ENCODE peak calls at places on chromosomes 13 and 19, in five cellular contexts. B is left ventricle myocardium inferior, F is cardiac muscle cell, X is psoas muscle, J is GM23338. S is an unnamed sample.

GRCh38 chr13:49936943-49937273 is 768 bp upstream of the SPRYD7 start:
- DNase-seq in B (no peak), F (no peak), X (no peak), J (peak; percentile 60), S (no peak)

GRCh38 chr19:48558018-48558684 is 6.2 kb downstream of the SULT2B1 start:
- DNase-seq in B (no peak), F (no peak), X (peak; percentile 36), J (peak; percentile 87), S (no peak)

GRCh38 chr13:107867701-107868661 is 347.4 kb downstream of the LIG4 start:
- DNase-seq in B (no peak), F (peak; percentile 70), X (no peak), J (peak; percentile 83), S (no peak)

GRCh38 chr13:40564342-40564997 is 102.0 kb downstream of the FOXO1 start:
- DNase-seq in B (no peak), F (no peak), X (no peak), J (no peak), S (no peak)

GRCh38 chr13:24892844-24893243 is 128.9 kb downstream of the RNF17 start:
- DNase-seq in B (no peak), F (no peak), X (no peak), J (no peak), S (no peak)

GRCh38 chr13:107799001-107799400 is 416.3 kb downstream of the LIG4 start:
- DNase-seq in B (no peak), F (no peak), X (no peak), J (no peak), S (no peak)

GRCh38 chr13:99392126-99392805 is 85.1 kb upstream of the GPR183 start:
- DNase-seq in B (no peak), F (no peak), X (no peak), J (no peak), S (no peak)

GRCh38 chr19:57511484-57511883 is 11.7 kb downstream of the ZNF773 start:
- DNase-seq in B (no peak), F (no peak), X (no peak), J (no peak), S (no peak)

GRCh38 chr13:97935071-97935470 is 18.4 kb upstream of the IPO5 start:
- DNase-seq in B (no peak), F (no peak), X (no peak), J (no peak), S (no peak)

GRCh38 chr19:44552324-44552723 is 22.8 kb upstream of the CEACAM20 start:
- DNase-seq in B (no peak), F (peak; percentile 14), X (no peak), J (peak; percentile 87), S (no peak)

GRCh38 chr19:18848860-18849661 is 17.3 kb downstream of the UPF1 start:
- DNase-seq in B (peak; percentile 79), F (no peak), X (peak; percentile 76), J (no peak), S (no peak)

GRCh38 chr19:47506459-47506858 is 8.4 kb downstream of the NAPA start:
- DNase-seq in B (no peak), F (no peak), X (no peak), J (no peak), S (no peak)

GRCh38 chr19:54485846-54486245 is 12.8 kb upstream of the CDC42EP5 start:
- DNase-seq in B (no peak), F (no peak), X (no peak), J (no peak), S (no peak)

GRCh38 chr19:13819242-13819641 is 24.0 kb downstream of the ZSWIM4 start:
- DNase-seq in B (no peak), F (no peak), X (no peak), J (no peak), S (no peak)

GRCh38 chr19:19514215-19514633 is 1.1 kb downstream of the TSSK6 start:
- DNase-seq in B (peak; percentile 84), F (no peak), X (peak; percentile 74), J (no peak), S (no peak)

GRCh38 chr19:1761528-1762242 is 8.4 kb downstream of the ONECUT3 start:
- DNase-seq in B (no peak), F (no peak), X (no peak), J (no peak), S (no peak)

GRCh38 chr19:35059006-35059798 is 17.7 kb downstream of the HPN start:
- DNase-seq in B (no peak), F (no peak), X (no peak), J (peak; percentile 42), S (no peak)

GRCh38 chr19:16369664-16370576 is 45.3 kb downstream of the KLF2 start:
- DNase-seq in B (no peak), F (no peak), X (no peak), J (no peak), S (no peak)

GRCh38 chr13:106649495-106649894 is 81.6 kb upstream of the ARGLU1 start:
- DNase-seq in B (no peak), F (no peak), X (no peak), J (no peak), S (no peak)

GRCh38 chr19:52331757-52332156 is 4.3 kb upstream of the ZNF610 start:
- DNase-seq in B (no peak), F (no peak), X (no peak), J (no peak), S (no peak)

GRCh38 chr19:52336117-52336811 is at the start of gene ZNF610:
- DNase-seq in B (peak; percentile 92), F (peak; percentile 90), X (peak; percentile 89), J (peak; percentile 88), S (peak; percentile 28)

GRCh38 chr19:52335768-52336116 is 301 bp upstream of the ZNF610 start:
- DNase-seq in B (no peak), F (no peak), X (no peak), J (no peak), S (no peak)

DNA sequence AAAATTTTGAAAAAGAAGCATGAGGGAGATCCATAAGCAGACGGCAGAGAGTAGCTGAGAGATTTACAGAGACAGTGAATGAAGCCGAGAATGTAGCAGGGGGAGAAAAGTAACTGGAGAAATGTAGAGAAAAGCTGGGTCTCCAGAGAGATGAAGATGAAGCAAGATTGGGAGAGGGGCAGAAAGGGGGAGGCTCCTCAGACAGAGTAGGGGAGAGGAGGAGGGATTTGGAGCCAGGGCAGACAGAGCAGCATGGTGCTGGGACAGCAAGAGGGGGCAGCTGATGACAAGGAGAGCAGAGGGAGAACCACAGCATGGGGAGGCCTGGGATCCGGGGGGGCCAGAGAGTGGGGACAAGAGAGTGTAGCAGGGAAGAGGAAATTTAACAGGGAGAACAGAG is 933 bp downstream of the ZNF610 start:
- DNase-seq in B (no peak), F (no peak), X (no peak), J (peak; percentile 30), S (no peak)
- H3K4me3 ChIP-seq in B (peak overlapping the region; percentile 82), F (peak overlapping the region; percentile 70), X (peak overlapping the region; percentile 77), J (peak overlapping the region; percentile 93), S (peak overlapping the region; percentile 73)

DNA sequence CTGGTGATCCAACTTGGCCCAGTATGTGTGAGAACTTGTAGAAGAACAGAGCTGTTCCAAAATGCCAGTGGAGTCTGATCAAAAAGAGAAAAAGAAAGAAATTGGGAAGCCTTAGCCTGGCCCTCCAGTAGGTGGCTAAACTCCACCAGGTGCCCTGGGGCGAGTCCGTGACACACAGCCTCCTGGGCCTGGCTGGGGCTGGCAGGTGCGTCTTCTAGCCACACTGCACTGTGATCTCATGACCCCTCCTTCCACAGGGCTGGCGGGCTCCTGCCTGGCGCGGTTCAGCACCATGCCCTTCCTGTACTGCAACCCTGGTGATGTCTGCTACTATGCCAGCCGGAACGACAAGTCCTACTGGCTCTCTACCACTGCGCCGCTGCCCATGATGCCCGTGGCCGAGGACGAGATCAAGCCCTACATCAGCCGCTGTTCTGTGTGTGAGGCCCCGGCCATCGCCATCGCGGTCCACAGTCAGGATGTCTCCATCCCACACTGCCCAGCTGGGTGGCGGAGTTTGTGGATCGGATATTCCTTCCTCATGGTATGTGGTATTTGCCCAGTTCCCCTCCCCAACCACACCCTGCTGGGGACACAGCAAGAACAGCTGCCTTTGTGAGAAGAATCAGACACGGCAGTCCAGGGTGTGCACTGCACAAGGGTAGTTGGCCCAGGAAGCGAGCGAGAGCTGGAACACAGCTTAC is 53.7 kb downstream of the RAB20 start:
- DNase-seq in B (peak; percentile 63), F (no peak), X (no peak), J (no peak), S (no peak)
- TF ChIP-seq CTCF in B (peak; percentile 41), F (peak; percentile 4), X (no peak), J (no peak), S (no peak)

GRCh38 chr19:8460516-8461298 is 15.9 kb downstream of the HNRNPM start:
- DNase-seq in B (no peak), F (no peak), X (no peak), J (no peak), S (no peak)

GRCh38 chr19:8457802-8458201 is 13.0 kb downstream of the HNRNPM start:
- DNase-seq in B (no peak), F (no peak), X (no peak), J (no peak), S (no peak)

GRCh38 chr19:8458380-8458779 is 13.6 kb downstream of the HNRNPM start:
- DNase-seq in B (no peak), F (no peak), X (no peak), J (no peak), S (no peak)

GRCh38 chr19:8459520-8460260 is 14.9 kb downstream of the HNRNPM start:
- DNase-seq in B (no peak), F (no peak), X (no peak), J (no peak), S (peak; percentile 59)

DNA sequence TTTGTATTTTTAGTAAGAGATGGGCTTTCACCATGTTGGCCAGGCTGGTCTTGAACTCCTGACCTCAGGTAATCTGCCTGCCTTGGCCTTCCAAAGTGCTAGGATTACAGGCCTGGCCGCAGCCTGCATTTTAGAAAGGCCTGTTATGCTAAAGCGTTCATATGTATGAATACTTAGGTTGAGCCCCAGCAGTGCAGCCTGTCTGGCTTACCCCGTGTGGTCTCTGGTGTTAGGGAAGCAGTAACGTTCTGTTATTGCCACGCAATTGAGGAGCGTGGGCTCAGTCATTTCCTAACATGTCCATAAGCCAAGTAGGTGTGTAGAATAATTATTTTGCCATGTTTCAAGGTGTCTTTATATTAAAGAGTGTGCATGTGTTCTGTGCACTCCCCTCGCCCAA is 14.3 kb downstream of the HNRNPM start:
- DNase-seq in B (no peak), F (no peak), X (no peak), J (no peak), S (no peak)
- H3K36me3 ChIP-seq in B (peaks cover 33% of the 10 kb centered on the region), F (peaks cover 18% of the 10 kb centered on the region), X (peaks cover 25% of the 10 kb centered on the region), J (peaks cover 24% of the 10 kb centered on the region), S (peaks cover 8% of the 10 kb centered on the region)

GRCh38 chr13:111048387-111048786 is 66.7 kb upstream of the ARHGEF7 start:
- DNase-seq in B (no peak), F (no peak), X (no peak), J (no peak), S (no peak)

GRCh38 chr13:111051041-111051440 is 64.1 kb upstream of the ARHGEF7 start:
- DNase-seq in B (no peak), F (no peak), X (no peak), J (no peak), S (no peak)

GRCh38 chr13:111049791-111050538 is 65.1 kb upstream of the ARHGEF7 start:
- DNase-seq in B (no peak), F (peak; percentile 11), X (peak; percentile 41), J (peak; percentile 66), S (no peak)

GRCh38 chr13:111051656-111052232 is 63.4 kb upstream of the ARHGEF7 start:
- DNase-seq in B (no peak), F (no peak), X (no peak), J (no peak), S (no peak)

DNA sequence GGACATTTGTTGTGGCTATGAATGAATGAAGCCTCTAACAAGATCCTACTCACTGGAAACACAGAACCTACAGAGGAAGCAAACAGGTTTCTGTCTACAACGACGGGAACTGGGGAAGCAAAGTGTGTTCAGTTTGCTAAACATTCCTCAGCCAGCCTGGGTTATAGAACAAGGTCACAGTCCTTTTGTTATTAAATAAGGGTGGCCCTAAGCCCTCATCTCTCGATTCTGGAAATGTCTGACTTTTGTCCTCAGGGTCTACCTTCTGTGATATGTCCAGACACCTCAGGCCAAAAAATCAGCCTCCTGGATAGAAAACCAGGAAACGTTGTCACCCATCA is 64.6 kb upstream of the ARHGEF7 start:
- DNase-seq in B (no peak), F (no peak), X (no peak), J (no peak), S (no peak)
- H3K4me3 ChIP-seq in B (no peak overlapping the region), F (no peak overlapping the region), X (no peak overlapping the region), J (no peak overlapping the region), S (no peak overlapping the region)

S was measured in BJ.